ENCODE peak calls at places on chromosomes 2 and 18, in seven cellular contexts. E is nephron progenitor cell, N is occipital lobe, K is EH, C is dorsolateral prefrontal cortex, Z is NCI-H460, X is AG09309. R is an unnamed sample.
A peak's percentile ranks its signal among the peaks of the same experiment; 100 is the strongest.

GRCh38 chr2:27494284-27494943 is 586 bp downstream of the FNDC4 start:
- DNase-seq in N (no peak), E (no peak), Z (no peak), X (peak; percentile 39), C (peak; percentile 52), K (peak; percentile 66), R (no peak)

GRCh38 chr18:10442551-10442971 is 11.9 kb upstream of the APCDD1 start:
- DNase-seq in X (no peak), Z (no peak), K (peak; percentile 55), C (peak; percentile 74), N (peak; percentile 25), E (no peak), R (peak; percentile 20)

GRCh38 chr2:134086594-134087219 is 167.2 kb upstream of the MGAT5 start:
- DNase-seq in K (no peak), E (no peak), C (peak; percentile 16), X (no peak), Z (no peak), N (no peak), R (no peak)

GRCh38 chr18:65659912-65660311 is 90.9 kb upstream of the CDH7 start:
- DNase-seq in Z (no peak), K (no peak), X (no peak), E (no peak), N (no peak), C (no peak), R (peak; percentile 68)

GRCh38 chr2:106944220-106944619 is 58.3 kb upstream of the ST6GAL2 start:
- DNase-seq in K (peak; percentile 88), C (no peak), Z (no peak), E (no peak), N (no peak), X (peak; percentile 40), R (no peak)

GRCh38 chr2:63189026-63189425 is 138.4 kb downstream of the OTX1 start:
- DNase-seq in Z (peak; percentile 59), N (no peak), E (peak; percentile 29), K (peak; percentile 67), X (peak; percentile 4), C (no peak), R (peak; percentile 70)

GRCh38 chr2:3482363-3482821 is 36.9 kb downstream of the ADI1 start:
- DNase-seq in Z (no peak), C (no peak), E (no peak), X (no peak), N (no peak), K (no peak), R (no peak)

GRCh38 chr18:5309888-5310470 is 14.5 kb upstream of the ZBTB14 start:
- DNase-seq in K (no peak), C (no peak), E (no peak), Z (peak; percentile 22), N (no peak), X (no peak), R (no peak)

GRCh38 chr2:138000796-138001195 is 36.5 kb downstream of the HNMT start:
- DNase-seq in C (no peak), X (no peak), E (no peak), N (no peak), Z (no peak), K (no peak), R (no peak)

GRCh38 chr2:2699117-2699497 is 368.0 kb upstream of the MYT1L start:
- DNase-seq in C (no peak), E (peak; percentile 20), X (no peak), K (no peak), N (no peak), Z (no peak), R (no peak)

GRCh38 chr2:239884051-239884405 is 141.1 kb downstream of the NDUFA10 start:
- DNase-seq in Z (no peak), C (no peak), X (no peak), N (no peak), K (no peak), E (no peak), R (no peak)

GRCh38 chr18:79917351-79918088 is 33.9 kb downstream of the SLC66A2 start:
- DNase-seq in Z (no peak), C (peak; percentile 1), E (no peak), X (no peak), N (no peak), K (no peak), R (no peak)

GRCh38 chr2:162686336-162686735 is 152.2 kb downstream of the KCNH7 start:
- DNase-seq in C (no peak), K (no peak), E (no peak), N (no peak), Z (no peak), X (no peak), R (no peak)

GRCh38 chr2:20282916-20283592 is 58.1 kb upstream of the SDC1 start:
- DNase-seq in C (peak; percentile 76), X (no peak), N (peak; percentile 19), K (no peak), E (no peak), Z (no peak), R (no peak)

GRCh38 chr2:169562519-169562918 is 11.1 kb downstream of the FASTKD1 start:
- DNase-seq in N (no peak), E (no peak), Z (no peak), C (no peak), X (no peak), K (no peak), R (no peak)

GRCh38 chr2:70381235-70381634 is 79.4 kb upstream of the FAM136A start:
- DNase-seq in Z (no peak), N (no peak), E (no peak), K (peak; percentile 16), X (no peak), C (no peak), R (peak; percentile 83)

GRCh38 chr2:235264512-235264911 is 229.3 kb upstream of the AGAP1 start:
- DNase-seq in K (no peak), C (no peak), N (no peak), E (no peak), Z (no peak), X (no peak), R (no peak)

GRCh38 chr18:44654555-44654954 is 26.1 kb upstream of the SETBP1 start:
- DNase-seq in X (peak; percentile 68), N (no peak), Z (no peak), K (peak; percentile 85), C (no peak), E (no peak), R (peak; percentile 94)

R was measured in epithelial cell of esophagus.